ENCODE peak calls at places on chromosomes 13 and 19, in eight cellular contexts. One of them, this sample, is unnamed.

GRCh38 chr19:49843265-49843664 is 7.7 kb upstream of the PTOV1 start:
- DNase-seq in fibroblast of lung: no peak
- DNase-seq in germinal center: peak
- DNase-seq in AG04450: no peak
- DNase-seq in H4: no peak
- DNase-seq in NCI-H446: no peak
- DNase-seq in stimulated activated CD8-positive, alpha-beta memory T cell treated with anti-CD3 and anti-CD28 coated beads, Interleukin-4, amount 100 ng/mL, for 1 hour: no peak
- DNase-seq in fibroblast of the conjunctiva: no peak
- DNase-seq in this sample: no peak

GRCh38 chr19:35142531-35143230 is 374 bp upstream of the FXYD7 start:
- DNase-seq in fibroblast of lung: no peak
- DNase-seq in germinal center: peak
- DNase-seq in AG04450: no peak
- DNase-seq in H4: no peak
- DNase-seq in NCI-H446: no peak
- DNase-seq in stimulated activated CD8-positive, alpha-beta memory T cell treated with anti-CD3 and anti-CD28 coated beads, Interleukin-4, amount 100 ng/mL, for 1 hour: peak
- DNase-seq in fibroblast of the conjunctiva: no peak
- DNase-seq in this sample: peak

GRCh38 chr19:7921955-7922840 is 2.1 kb downstream of the SNAPC2 start:
- DNase-seq in fibroblast of lung: no peak
- DNase-seq in germinal center: no peak
- DNase-seq in AG04450: no peak
- DNase-seq in H4: no peak
- DNase-seq in NCI-H446: no peak
- DNase-seq in stimulated activated CD8-positive, alpha-beta memory T cell treated with anti-CD3 and anti-CD28 coated beads, Interleukin-4, amount 100 ng/mL, for 1 hour: no peak
- DNase-seq in fibroblast of the conjunctiva: no peak
- DNase-seq in this sample: no peak

GRCh38 chr19:5080030-5080644 is 111.2 kb downstream of the KDM4B start:
- DNase-seq in fibroblast of lung: no peak
- DNase-seq in germinal center: no peak
- DNase-seq in AG04450: no peak
- DNase-seq in H4: no peak
- DNase-seq in NCI-H446: peak
- DNase-seq in stimulated activated CD8-positive, alpha-beta memory T cell treated with anti-CD3 and anti-CD28 coated beads, Interleukin-4, amount 100 ng/mL, for 1 hour: no peak
- DNase-seq in fibroblast of the conjunctiva: no peak
- DNase-seq in this sample: no peak

GRCh38 chr19:45187421-45188100 is 9.0 kb downstream of the BLOC1S3 start:
- DNase-seq in fibroblast of lung: no peak
- DNase-seq in germinal center: peak
- DNase-seq in AG04450: no peak
- DNase-seq in H4: no peak
- DNase-seq in NCI-H446: no peak
- DNase-seq in stimulated activated CD8-positive, alpha-beta memory T cell treated with anti-CD3 and anti-CD28 coated beads, Interleukin-4, amount 100 ng/mL, for 1 hour: no peak
- DNase-seq in fibroblast of the conjunctiva: no peak
- DNase-seq in this sample: no peak

GRCh38 chr13:110306960-110307696 is at the start of the genes COL4A1 and COL4A2:
- DNase-seq in fibroblast of lung: peak
- DNase-seq in germinal center: no peak
- DNase-seq in AG04450: no peak
- DNase-seq in H4: no peak
- DNase-seq in NCI-H446: no peak
- DNase-seq in stimulated activated CD8-positive, alpha-beta memory T cell treated with anti-CD3 and anti-CD28 coated beads, Interleukin-4, amount 100 ng/mL, for 1 hour: no peak
- DNase-seq in fibroblast of the conjunctiva: no peak
- DNase-seq in this sample: peak

GRCh38 chr19:16273005-16273404 is 51.6 kb upstream of the KLF2 start:
- DNase-seq in fibroblast of lung: peak
- DNase-seq in germinal center: no peak
- DNase-seq in AG04450: no peak
- DNase-seq in H4: no peak
- DNase-seq in NCI-H446: no peak
- DNase-seq in stimulated activated CD8-positive, alpha-beta memory T cell treated with anti-CD3 and anti-CD28 coated beads, Interleukin-4, amount 100 ng/mL, for 1 hour: no peak
- DNase-seq in fibroblast of the conjunctiva: no peak
- DNase-seq in this sample: no peak

GRCh38 chr19:13850910-13851753 is 25.8 kb upstream of the NANOS3 start:
- DNase-seq in fibroblast of lung: peak
- DNase-seq in germinal center: no peak
- DNase-seq in AG04450: peak
- DNase-seq in H4: peak
- DNase-seq in NCI-H446: no peak
- DNase-seq in stimulated activated CD8-positive, alpha-beta memory T cell treated with anti-CD3 and anti-CD28 coated beads, Interleukin-4, amount 100 ng/mL, for 1 hour: no peak
- DNase-seq in fibroblast of the conjunctiva: peak
- DNase-seq in this sample: peak

GRCh38 chr13:48125794-48126228 is 30.9 kb upstream of the MED4 start:
- DNase-seq in fibroblast of lung: peak
- DNase-seq in germinal center: no peak
- DNase-seq in AG04450: no peak
- DNase-seq in H4: no peak
- DNase-seq in NCI-H446: no peak
- DNase-seq in stimulated activated CD8-positive, alpha-beta memory T cell treated with anti-CD3 and anti-CD28 coated beads, Interleukin-4, amount 100 ng/mL, for 1 hour: no peak
- DNase-seq in fibroblast of the conjunctiva: no peak
- DNase-seq in this sample: peak

GRCh38 chr13:33728271-33729037 is 89.5 kb upstream of the RFC3 start:
- DNase-seq in fibroblast of lung: no peak
- DNase-seq in germinal center: no peak
- DNase-seq in AG04450: no peak
- DNase-seq in H4: no peak
- DNase-seq in NCI-H446: no peak
- DNase-seq in stimulated activated CD8-positive, alpha-beta memory T cell treated with anti-CD3 and anti-CD28 coated beads, Interleukin-4, amount 100 ng/mL, for 1 hour: no peak
- DNase-seq in fibroblast of the conjunctiva: no peak
- DNase-seq in this sample: no peak

GRCh38 chr13:43316997-43317396 is 293.6 kb downstream of the DNAJC15 start:
- DNase-seq in fibroblast of lung: peak
- DNase-seq in germinal center: no peak
- DNase-seq in AG04450: no peak
- DNase-seq in H4: peak
- DNase-seq in NCI-H446: peak
- DNase-seq in stimulated activated CD8-positive, alpha-beta memory T cell treated with anti-CD3 and anti-CD28 coated beads, Interleukin-4, amount 100 ng/mL, for 1 hour: no peak
- DNase-seq in fibroblast of the conjunctiva: peak
- DNase-seq in this sample: peak

GRCh38 chr13:98523455-98524102 is 53.3 kb downstream of the STK24 start:
- DNase-seq in fibroblast of lung: no peak
- DNase-seq in germinal center: no peak
- DNase-seq in AG04450: no peak
- DNase-seq in H4: no peak
- DNase-seq in NCI-H446: no peak
- DNase-seq in stimulated activated CD8-positive, alpha-beta memory T cell treated with anti-CD3 and anti-CD28 coated beads, Interleukin-4, amount 100 ng/mL, for 1 hour: no peak
- DNase-seq in fibroblast of the conjunctiva: no peak
- DNase-seq in this sample: no peak

GRCh38 chr19:5058456-5059190 is 89.7 kb downstream of the KDM4B start:
- DNase-seq in fibroblast of lung: peak
- DNase-seq in germinal center: no peak
- DNase-seq in AG04450: no peak
- DNase-seq in H4: no peak
- DNase-seq in NCI-H446: peak
- DNase-seq in stimulated activated CD8-positive, alpha-beta memory T cell treated with anti-CD3 and anti-CD28 coated beads, Interleukin-4, amount 100 ng/mL, for 1 hour: no peak
- DNase-seq in fibroblast of the conjunctiva: no peak
- DNase-seq in this sample: no peak

GRCh38 chr13:74067818-74068217 is 66.4 kb downstream of the KLF12 start:
- DNase-seq in fibroblast of lung: peak
- DNase-seq in germinal center: no peak
- DNase-seq in AG04450: no peak
- DNase-seq in H4: no peak
- DNase-seq in NCI-H446: no peak
- DNase-seq in stimulated activated CD8-positive, alpha-beta memory T cell treated with anti-CD3 and anti-CD28 coated beads, Interleukin-4, amount 100 ng/mL, for 1 hour: no peak
- DNase-seq in fibroblast of the conjunctiva: no peak
- DNase-seq in this sample: peak

GRCh38 chr19:18999896-19000620 is 33.3 kb downstream of the SUGP2 start:
- DNase-seq in fibroblast of lung: no peak
- DNase-seq in germinal center: no peak
- DNase-seq in AG04450: no peak
- DNase-seq in H4: no peak
- DNase-seq in NCI-H446: no peak
- DNase-seq in stimulated activated CD8-positive, alpha-beta memory T cell treated with anti-CD3 and anti-CD28 coated beads, Interleukin-4, amount 100 ng/mL, for 1 hour: no peak
- DNase-seq in fibroblast of the conjunctiva: no peak
- DNase-seq in this sample: peak

GRCh38 chr19:3065675-3066357 is 3.5 kb upstream of the TLE5 start:
- DNase-seq in fibroblast of lung: no peak
- DNase-seq in germinal center: peak
- DNase-seq in AG04450: no peak
- DNase-seq in H4: no peak
- DNase-seq in NCI-H446: no peak
- DNase-seq in stimulated activated CD8-positive, alpha-beta memory T cell treated with anti-CD3 and anti-CD28 coated beads, Interleukin-4, amount 100 ng/mL, for 1 hour: no peak
- DNase-seq in fibroblast of the conjunctiva: no peak
- DNase-seq in this sample: no peak

GRCh38 chr19:46970815-46971214 is 48.8 kb upstream of the NPAS1 start:
- DNase-seq in fibroblast of lung: peak
- DNase-seq in germinal center: no peak
- DNase-seq in AG04450: no peak
- DNase-seq in H4: peak
- DNase-seq in NCI-H446: no peak
- DNase-seq in stimulated activated CD8-positive, alpha-beta memory T cell treated with anti-CD3 and anti-CD28 coated beads, Interleukin-4, amount 100 ng/mL, for 1 hour: no peak
- DNase-seq in fibroblast of the conjunctiva: no peak
- DNase-seq in this sample: peak

GRCh38 chr19:48502720-48503018 is 9.0 kb downstream of the LMTK3 start:
- DNase-seq in fibroblast of lung: no peak
- DNase-seq in germinal center: no peak
- DNase-seq in AG04450: no peak
- DNase-seq in H4: no peak
- DNase-seq in NCI-H446: no peak
- DNase-seq in stimulated activated CD8-positive, alpha-beta memory T cell treated with anti-CD3 and anti-CD28 coated beads, Interleukin-4, amount 100 ng/mL, for 1 hour: no peak
- DNase-seq in fibroblast of the conjunctiva: no peak
- DNase-seq in this sample: no peak

GRCh38 chr13:40172878-40173277 is 493.6 kb downstream of the FOXO1 start:
- DNase-seq in fibroblast of lung: no peak
- DNase-seq in germinal center: no peak
- DNase-seq in AG04450: no peak
- DNase-seq in H4: no peak
- DNase-seq in NCI-H446: peak
- DNase-seq in stimulated activated CD8-positive, alpha-beta memory T cell treated with anti-CD3 and anti-CD28 coated beads, Interleukin-4, amount 100 ng/mL, for 1 hour: no peak
- DNase-seq in fibroblast of the conjunctiva: no peak
- DNase-seq in this sample: no peak

GRCh38 chr13:106052200-106052767 is 483.2 kb downstream of the EFNB2 start:
- DNase-seq in fibroblast of lung: peak
- DNase-seq in germinal center: no peak
- DNase-seq in AG04450: peak
- DNase-seq in H4: no peak
- DNase-seq in NCI-H446: no peak
- DNase-seq in stimulated activated CD8-positive, alpha-beta memory T cell treated with anti-CD3 and anti-CD28 coated beads, Interleukin-4, amount 100 ng/mL, for 1 hour: no peak
- DNase-seq in fibroblast of the conjunctiva: no peak
- DNase-seq in this sample: peak

GRCh38 chr13:37595162-37595561 is 3.4 kb downstream of the POSTN start:
- DNase-seq in fibroblast of lung: peak
- DNase-seq in germinal center: no peak
- DNase-seq in AG04450: no peak
- DNase-seq in H4: no peak
- DNase-seq in NCI-H446: no peak
- DNase-seq in stimulated activated CD8-positive, alpha-beta memory T cell treated with anti-CD3 and anti-CD28 coated beads, Interleukin-4, amount 100 ng/mL, for 1 hour: no peak
- DNase-seq in fibroblast of the conjunctiva: no peak
- DNase-seq in this sample: no peak